ENCODE peak calls at places on chromosomes 12 and 14, in nine cellular contexts. Y, L, E, N, S, X, V, G and W are unnamed samples.
A peak's percentile ranks its signal among the peaks of the same experiment; 100 is the strongest.

GRCh38 chr14:91303091-91303923 is 58.8 kb upstream of the GPR68 start:
- DNase-seq in Y (no peak), L (no peak), E (peak; percentile 97), N (peak; percentile 23), S (peak; percentile 67), X (no peak), V (peak; percentile 71), G (peak; percentile 26), W (peak; percentile 78)

GRCh38 chr12:121170581-121171260 is 38.0 kb downstream of the P2RX7 start:
- DNase-seq in Y (peak; percentile 58), L (no peak), E (no peak), N (no peak), S (no peak), X (no peak), V (no peak), G (no peak), W (no peak)

GRCh38 chr12:121637231-121637914 is 11.0 kb downstream of the ORAI1 start:
- DNase-seq in Y (no peak), L (no peak), E (peak; percentile 76), N (no peak), S (no peak), X (peak; percentile 26), V (peak; percentile 33), G (no peak), W (no peak)

GRCh38 chr12:17609152-17609551 is 480.8 kb downstream of the RERGL start:
- DNase-seq in Y (no peak), L (no peak), E (no peak), N (no peak), S (no peak), X (no peak), V (no peak), G (no peak), W (no peak)

GRCh38 chr12:115370650-115371049 is 686.7 kb upstream of the TBX3 start:
- DNase-seq in Y (peak; percentile 9), L (no peak), E (no peak), N (no peak), S (no peak), X (no peak), V (no peak), G (no peak), W (no peak)

GRCh38 chr12:90995041-90995440 is 9.7 kb downstream of the EPYC start:
- DNase-seq in Y (no peak), L (no peak), E (no peak), N (no peak), S (no peak), X (no peak), V (no peak), G (no peak), W (no peak)

GRCh38 chr12:30719060-30719459 is 23.4 kb upstream of the IPO8 start:
- DNase-seq in Y (peak; percentile 67), L (no peak), E (no peak), N (no peak), S (no peak), X (no peak), V (no peak), G (peak; percentile 69), W (no peak)

GRCh38 chr12:74337951-74338350 is 199.7 kb upstream of the ATXN7L3B start:
- DNase-seq in Y (peak; percentile 53), L (no peak), E (no peak), N (no peak), S (no peak), X (no peak), V (no peak), G (no peak), W (no peak)

GRCh38 chr14:45068396-45068795 is 15.5 kb upstream of the PRPF39 start:
- DNase-seq in Y (no peak), L (no peak), E (no peak), N (no peak), S (no peak), X (no peak), V (no peak), G (peak; percentile 22), W (no peak)

GRCh38 chr12:30533518-30533917 is 162.2 kb downstream of the IPO8 start:
- DNase-seq in Y (no peak), L (no peak), E (no peak), N (no peak), S (no peak), X (no peak), V (no peak), G (no peak), W (no peak)

GRCh38 chr14:64885555-64885954 is 5.8 kb upstream of the SPTB start:
- DNase-seq in Y (no peak), L (no peak), E (no peak), N (no peak), S (no peak), X (no peak), V (no peak), G (no peak), W (no peak)

GRCh38 chr14:52835122-52835903 is 43.9 kb upstream of the GNPNAT1 start:
- DNase-seq in Y (peak; percentile 83), L (peak; percentile 57), E (no peak), N (no peak), S (no peak), X (no peak), V (no peak), G (no peak), W (no peak)

GRCh38 chr12:103560604-103561101 is 26.4 kb upstream of the STAB2 start:
- DNase-seq in Y (peak; percentile 96), L (no peak), E (no peak), N (no peak), S (no peak), X (peak; percentile 36), V (no peak), G (no peak), W (no peak)

GRCh38 chr12:55694651-55695050 is 13.1 kb downstream of the ITGA7 start:
- DNase-seq in Y (no peak), L (no peak), E (no peak), N (no peak), S (no peak), X (no peak), V (no peak), G (no peak), W (peak; percentile 59)

GRCh38 chr14:65079788-65080187 is 22.5 kb downstream of the MAX start:
- DNase-seq in Y (no peak), L (no peak), E (no peak), N (no peak), S (no peak), X (no peak), V (no peak), G (no peak), W (no peak)

GRCh38 chr14:77105118-77105517 is 7.1 kb downstream of the CIPC start:
- DNase-seq in Y (no peak), L (no peak), E (no peak), N (no peak), S (no peak), X (no peak), V (no peak), G (no peak), W (no peak)
- H3K4me1 ChIP-seq in Y (no peaks in the 10 kb centered on the region), L (peaks cover 69% of the 10 kb centered on the region), E (peaks cover 19% of the 10 kb centered on the region), N (no peaks in the 10 kb centered on the region), S (peaks cover 26% of the 10 kb centered on the region), X (peaks cover 77% of the 10 kb centered on the region), V (peaks cover 90% of the 10 kb centered on the region), G (no peaks in the 10 kb centered on the region), W (peaks cover 22% of the 10 kb centered on the region)

GRCh38 chr14:97028382-97028781 is 231.2 kb downstream of the VRK1 start:
- DNase-seq in Y (no peak), L (no peak), E (no peak), N (no peak), S (no peak), X (no peak), V (no peak), G (no peak), W (no peak)

GRCh38 chr14:97029800-97030199 is 232.6 kb downstream of the VRK1 start:
- DNase-seq in Y (no peak), L (no peak), E (peak; percentile 75), N (no peak), S (no peak), X (no peak), V (no peak), G (no peak), W (no peak)

GRCh38 chr14:97027256-97027999 is 230.2 kb downstream of the VRK1 start:
- DNase-seq in Y (no peak), L (no peak), E (no peak), N (no peak), S (no peak), X (no peak), V (no peak), G (no peak), W (no peak)

GRCh38 chr14:97033556-97034081 is 236.4 kb downstream of the VRK1 start:
- DNase-seq in Y (no peak), L (no peak), E (no peak), N (no peak), S (no peak), X (no peak), V (no peak), G (no peak), W (no peak)

GRCh38 chr14:97031530-97031929 is 234.3 kb downstream of the VRK1 start:
- DNase-seq in Y (no peak), L (no peak), E (no peak), N (no peak), S (no peak), X (no peak), V (no peak), G (no peak), W (no peak)
- H3K27me3 ChIP-seq in Y (peaks cover 4% of the 10 kb centered on the region), L (peaks cover 33% of the 10 kb centered on the region), E (no peaks in the 10 kb centered on the region), N (peaks cover 7% of the 10 kb centered on the region), S (peaks cover 30% of the 10 kb centered on the region), X (peaks cover 14% of the 10 kb centered on the region), V (peaks cover 53% of the 10 kb centered on the region), G (no peaks in the 10 kb centered on the region), W (peaks cover 5% of the 10 kb centered on the region)

GRCh38 chr14:32009636-32010560 is 67.2 kb upstream of the ARHGAP5 start:
- DNase-seq in Y (no peak), L (no peak), E (no peak), N (no peak), S (no peak), X (no peak), V (no peak), G (no peak), W (no peak)
- H3K4me1 ChIP-seq in Y (peaks cover 13% of the 10 kb centered on the region), L (peaks cover 21% of the 10 kb centered on the region), E (peaks cover 2% of the 10 kb centered on the region), N (no peaks in the 10 kb centered on the region), S (peaks cover 26% of the 10 kb centered on the region), X (peaks cover 21% of the 10 kb centered on the region), V (peaks cover 21% of the 10 kb centered on the region), G (no peaks in the 10 kb centered on the region), W (no peaks in the 10 kb centered on the region)

GRCh38 chr14:93691042-93691780 is 97.1 kb downstream of the PRIMA1 start:
- DNase-seq in Y (no peak), L (no peak), E (peak; percentile 63), N (no peak), S (no peak), X (no peak), V (no peak), G (no peak), W (no peak)

GRCh38 chr14:93686313-93686712 is 102.0 kb downstream of the PRIMA1 start:
- DNase-seq in Y (no peak), L (no peak), E (no peak), N (no peak), S (no peak), X (no peak), V (no peak), G (no peak), W (no peak)

GRCh38 chr14:93685121-93685520 is 103.2 kb downstream of the PRIMA1 start:
- DNase-seq in Y (no peak), L (no peak), E (no peak), N (no peak), S (no peak), X (no peak), V (no peak), G (no peak), W (no peak)

GRCh38 chr14:93688239-93688666 is 100.0 kb downstream of the PRIMA1 start:
- DNase-seq in Y (no peak), L (no peak), E (no peak), N (no peak), S (no peak), X (no peak), V (no peak), G (no peak), W (no peak)

GRCh38 chr14:93688794-93689193 is 99.5 kb downstream of the PRIMA1 start:
- DNase-seq in Y (no peak), L (no peak), E (no peak), N (no peak), S (no peak), X (no peak), V (no peak), G (no peak), W (no peak)
- H3K27me3 ChIP-seq in Y (peaks cover 16% of the 10 kb centered on the region), L (no peaks in the 10 kb centered on the region), E (no peaks in the 10 kb centered on the region), N (peaks cover 2% of the 10 kb centered on the region), S (no peaks in the 10 kb centered on the region), X (peaks cover 6% of the 10 kb centered on the region), V (peaks cover 9% of the 10 kb centered on the region), G (no peaks in the 10 kb centered on the region), W (no peaks in the 10 kb centered on the region)